ENCODE peak calls at places on chromosomes 5 and 9, in six cellular contexts. T is heart left ventricle; E is A673; D is heart right ventricle; W is naive thymus-derived CD4-positive, alpha-beta T cell; J is left ventricle myocardium inferior. B is an unnamed sample.

GRCh38 chr5:179852993-179853547 is 5.5 kb downstream of the MRNIP start:
- DNase-seq in T (no peak), E (no peak), D (no peak), W (no peak), J (no peak), B (peak)

GRCh38 chr5:157602505-157602904 is 26.9 kb upstream of the ADAM19 start:
- DNase-seq in T (no peak), E (no peak), D (no peak), W (no peak), J (no peak), B (no peak)

GRCh38 chr5:24788829-24789509 is 144.2 kb upstream of the CDH10 start:
- DNase-seq in T (no peak), E (no peak), D (no peak), W (no peak), J (no peak), B (no peak)

GRCh38 chr5:141439411-141440141 is 9.3 kb downstream of the PCDHGA12 start:
- DNase-seq in T (peak), E (no peak), D (no peak), W (no peak), J (no peak), B (no peak)

GRCh38 chr5:66565878-66566277 is 30.3 kb upstream of the MAST4 start:
- DNase-seq in T (no peak), E (peak), D (no peak), W (no peak), J (no peak), B (no peak)

GRCh38 chr9:72585737-72586136 is 64.3 kb downstream of the TMC1 start:
- DNase-seq in T (no peak), E (no peak), D (no peak), W (no peak), J (no peak), B (no peak)

GRCh38 chr5:124576848-124577409 is 169.5 kb downstream of the ZNF608 start:
- DNase-seq in T (no peak), E (no peak), D (no peak), W (no peak), J (no peak), B (no peak)

GRCh38 chr5:180137401-180138213 is 66.0 kb upstream of the RNF130 start:
- DNase-seq in T (no peak), E (no peak), D (no peak), W (no peak), J (no peak), B (peak)

GRCh38 chr5:144183254-144183889 is 12.7 kb downstream of the KCTD16 start:
- DNase-seq in T (no peak), E (peak), D (no peak), W (peak), J (no peak), B (no peak)

GRCh38 chr9:81661339-81661738 is 28.0 kb downstream of the TLE1 start:
- DNase-seq in T (no peak), E (peak), D (no peak), W (no peak), J (no peak), B (peak)

GRCh38 chr5:129413570-129413969 is 46.5 kb upstream of the ADAMTS19 start:
- DNase-seq in T (no peak), E (no peak), D (no peak), W (no peak), J (no peak), B (no peak)

GRCh38 chr5:72109625-72110024 is 2.4 kb downstream of the MAP1B start:
- DNase-seq in T (no peak), E (no peak), D (peak), W (no peak), J (no peak), B (no peak)

GRCh38 chr9:35793461-35793860 is 2.1 kb downstream of the NPR2 start:
- DNase-seq in T (no peak), E (no peak), D (no peak), W (no peak), J (no peak), B (no peak)

GRCh38 chr9:135036861-135037465 is 50.5 kb upstream of the OLFM1 start:
- DNase-seq in T (no peak), E (no peak), D (no peak), W (no peak), J (no peak), B (no peak)

GRCh38 chr5:1797109-1797800 is 2.4 kb downstream of the MRPL36 start:
- DNase-seq in T (no peak), E (no peak), D (no peak), W (no peak), J (no peak), B (no peak)

GRCh38 chr5:137619191-137619870 is 116.6 kb downstream of the KLHL3 start:
- DNase-seq in T (peak), E (peak), D (peak), W (no peak), J (peak), B (no peak)

GRCh38 chr5:42993516-42994284 is 46.4 kb downstream of the ANXA2R start:
- DNase-seq in T (no peak), E (peak), D (peak), W (peak), J (no peak), B (peak)

GRCh38 chr5:90954951-90955635 is 396.5 kb downstream of the ADGRV1 start:
- DNase-seq in T (no peak), E (no peak), D (no peak), W (no peak), J (no peak), B (no peak)

GRCh38 chr5:158899792-158900191 is 199.9 kb downstream of the EBF1 start:
- DNase-seq in T (peak), E (no peak), D (peak), W (no peak), J (peak), B (no peak)

GRCh38 chr5:115349001-115349817 is 52.8 kb upstream of the CCDC112 start:
- DNase-seq in T (peak), E (peak), D (no peak), W (no peak), J (no peak), B (peak)

GRCh38 chr9:137423810-137424291 is 658 bp downstream of the NOXA1 start:
- DNase-seq in T (no peak), E (no peak), D (no peak), W (no peak), J (peak), B (peak)

GRCh38 chr5:43540746-43541145 is 16.1 kb downstream of the PAIP1 start:
- DNase-seq in T (no peak), E (no peak), D (no peak), W (no peak), J (no peak), B (no peak)

GRCh38 chr5:128674837-128675446 is 136.9 kb upstream of the FBN2 start:
- DNase-seq in T (no peak), E (peak), D (no peak), W (no peak), J (no peak), B (peak)

GRCh38 chr9:87119328-87119881 is 172.1 kb upstream of the GAS1 start:
- DNase-seq in T (peak), E (peak), D (peak), W (no peak), J (peak), B (peak)

GRCh38 chr9:96615421-96615820 is 4.2 kb downstream of the CDC14B start:
- DNase-seq in T (no peak), E (no peak), D (no peak), W (no peak), J (no peak), B (no peak)

GRCh38 chr5:14143843-14144585 is 872 bp downstream of the TRIO start:
- DNase-seq in T (peak), E (peak), D (no peak), W (peak), J (peak), B (peak)

GRCh38 chr5:146965781-146966659 is 87.5 kb upstream of the PPP2R2B start:
- DNase-seq in T (peak), E (peak), D (peak), W (peak), J (no peak), B (peak)

GRCh38 chr9:130663258-130664171 is 879 bp upstream of the PRDM12 start:
- DNase-seq in T (no peak), E (no peak), D (no peak), W (no peak), J (no peak), B (no peak)

GRCh38 chr5:68465133-68465532 is 249.6 kb downstream of the PIK3R1 start:
- DNase-seq in T (no peak), E (no peak), D (no peak), W (no peak), J (no peak), B (no peak)

GRCh38 chr5:53151713-53152458 is 42.3 kb upstream of the MOCS2 start:
- DNase-seq in T (no peak), E (peak), D (no peak), W (no peak), J (no peak), B (peak)

GRCh38 chr5:152560508-152561137 is 155.5 kb upstream of the NMUR2 start:
- DNase-seq in T (peak), E (peak), D (peak), W (no peak), J (peak), B (peak)

GRCh38 chr5:90658620-90659019 is 100.0 kb downstream of the ADGRV1 start:
- DNase-seq in T (no peak), E (no peak), D (no peak), W (no peak), J (no peak), B (no peak)

GRCh38 chr5:26903469-26903868 is 134.9 kb downstream of the CDH9 start:
- DNase-seq in T (no peak), E (no peak), D (no peak), W (no peak), J (no peak), B (no peak)

GRCh38 chr5:172156541-172156994 is 31.5 kb downstream of the STK10 start:
- DNase-seq in T (peak), E (no peak), D (peak), W (no peak), J (peak), B (no peak)

GRCh38 chr5:163408311-163408923 is 29.0 kb upstream of the CCNG1 start:
- DNase-seq in T (peak), E (peak), D (peak), W (peak), J (peak), B (peak)

GRCh38 chr5:169701910-169702451 is 64.9 kb downstream of the DOCK2 start:
- DNase-seq in T (no peak), E (peak), D (no peak), W (no peak), J (no peak), B (no peak)

GRCh38 chr5:83149671-83150070 is 72.3 kb downstream of the XRCC4 start:
- DNase-seq in T (no peak), E (no peak), D (no peak), W (no peak), J (no peak), B (no peak)

GRCh38 chr9:99497641-99498040 is 275.6 kb downstream of the SEC61B start:
- DNase-seq in T (no peak), E (no peak), D (no peak), W (no peak), J (no peak), B (no peak)

GRCh38 chr5:37717276-37717612 is 122.6 kb downstream of the GDNF start:
- DNase-seq in T (no peak), E (no peak), D (no peak), W (no peak), J (no peak), B (no peak)

DNA sequence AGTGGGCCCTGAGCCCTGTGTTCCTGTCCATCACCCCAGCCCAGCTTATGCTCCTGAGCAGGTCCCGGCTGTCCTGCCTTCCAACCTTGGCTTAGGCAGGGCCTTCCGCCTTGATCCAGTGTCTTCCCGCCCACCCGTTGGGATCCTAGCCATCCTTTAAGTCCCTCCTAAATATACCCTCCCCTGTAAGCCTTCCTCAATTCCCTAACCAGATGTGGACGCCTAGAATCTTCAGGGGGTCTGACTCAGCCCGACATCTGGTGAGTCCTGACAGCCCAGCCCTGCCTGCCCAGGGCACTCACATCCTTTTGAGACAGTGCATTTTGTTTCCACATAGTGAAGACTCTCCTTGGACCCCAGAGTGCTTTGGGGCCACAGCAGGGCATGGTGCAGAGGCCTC is 23.7 kb downstream of the SLC6A7 start:
- DNase-seq in T (peak), E (peak), D (no peak), W (no peak), J (no peak), B (no peak)
- H3K27ac ChIP-seq in T (no peak), E (no peak), D (peak), W (no peak), J (peak), B (no peak)

DNA sequence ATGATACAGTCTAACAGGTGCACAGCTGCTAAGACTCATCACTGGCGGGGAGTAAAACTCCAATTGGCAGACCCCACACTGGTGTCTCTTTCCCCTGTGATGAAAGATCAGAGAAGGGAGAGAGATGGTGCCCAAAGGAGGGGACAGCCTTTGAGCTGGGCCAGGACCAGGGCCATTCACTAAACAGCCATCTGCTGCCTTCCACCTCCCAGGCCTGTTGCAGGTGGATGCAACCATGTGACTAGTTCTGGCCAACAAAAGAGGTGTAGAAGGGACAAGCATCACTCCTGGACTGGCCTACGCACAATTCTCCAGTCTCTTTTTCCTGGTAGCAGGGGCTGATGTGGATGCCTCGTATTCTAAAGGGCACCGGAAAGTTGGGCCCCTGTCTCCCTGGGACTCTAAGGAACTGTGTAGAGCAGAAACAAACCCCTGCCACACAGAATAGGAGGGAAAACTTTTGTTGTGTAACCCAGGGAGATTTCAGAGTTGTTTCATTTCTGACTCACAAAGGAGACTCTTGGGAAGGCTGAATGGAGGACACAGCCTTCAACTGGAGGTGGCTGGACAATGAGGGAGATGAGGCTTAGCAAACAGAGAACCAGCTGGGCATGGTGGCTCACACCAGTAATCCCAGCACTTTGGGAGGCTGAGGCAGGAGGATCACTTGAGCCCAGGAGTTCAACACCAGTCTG is 26.9 kb downstream of the TNIP1 start:
- DNase-seq in T (no peak), E (no peak), D (no peak), W (no peak), J (no peak), B (no peak)
- H3K27ac ChIP-seq in T (no peak), E (no peak), D (no peak), W (no peak), J (no peak), B (peak)

GRCh38 chr9:109289186-109289585 is 31.7 kb downstream of the EPB41L4B start:
- DNase-seq in T (no peak), E (no peak), D (no peak), W (no peak), J (no peak), B (peak)
- H3K27ac ChIP-seq in T (no peak), E (no peak), D (no peak), W (no peak), J (no peak), B (peak)

DNA sequence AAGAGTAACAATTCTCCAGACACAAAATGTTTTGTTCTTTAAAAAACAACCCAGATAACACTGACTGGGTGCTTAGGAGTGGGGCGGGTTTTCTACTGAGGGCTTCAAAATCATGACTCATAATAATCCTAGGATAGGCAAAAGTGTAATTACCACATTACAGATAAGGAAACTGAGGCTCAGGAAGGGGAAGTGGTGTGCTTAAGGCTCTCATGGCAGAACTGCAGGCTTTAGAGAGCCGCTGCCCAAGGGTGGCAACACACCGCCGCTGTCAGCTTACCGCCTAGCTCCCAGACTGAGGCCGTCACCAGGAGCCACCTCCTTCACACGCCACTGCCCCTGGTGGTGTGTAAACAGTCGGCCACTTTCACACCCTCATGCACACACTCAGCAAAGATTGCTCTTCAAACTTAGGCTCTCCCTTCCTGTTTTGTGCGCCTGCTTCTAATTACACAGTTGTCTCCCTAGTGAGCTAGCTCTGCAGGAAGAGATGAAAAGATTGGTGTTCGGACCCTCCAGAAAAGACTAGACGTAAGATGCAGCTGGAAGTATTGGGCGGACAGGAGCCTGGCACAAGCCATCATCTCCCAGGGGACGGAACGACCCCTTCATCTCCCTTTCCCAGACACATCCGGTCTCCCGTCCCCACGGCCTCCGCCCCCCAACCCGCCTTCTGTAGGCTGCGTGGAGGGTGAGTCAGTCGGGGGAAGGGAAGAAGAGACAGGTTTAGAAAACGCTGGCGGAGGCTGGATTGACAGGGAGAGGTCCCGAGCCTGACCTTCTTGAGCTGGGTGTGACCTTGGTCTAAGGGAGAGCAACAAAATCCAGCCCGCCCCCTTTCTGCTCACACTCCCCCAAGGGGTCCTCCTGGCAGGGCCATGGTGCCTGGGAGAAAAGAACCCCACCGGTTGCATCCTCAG is 162.7 kb downstream of the SYK start:
- DNase-seq in T (no peak), E (no peak), D (no peak), W (no peak), J (no peak), B (peak)
- H3K27ac ChIP-seq in T (peak), E (no peak), D (no peak), W (no peak), J (no peak), B (peak)

DNA sequence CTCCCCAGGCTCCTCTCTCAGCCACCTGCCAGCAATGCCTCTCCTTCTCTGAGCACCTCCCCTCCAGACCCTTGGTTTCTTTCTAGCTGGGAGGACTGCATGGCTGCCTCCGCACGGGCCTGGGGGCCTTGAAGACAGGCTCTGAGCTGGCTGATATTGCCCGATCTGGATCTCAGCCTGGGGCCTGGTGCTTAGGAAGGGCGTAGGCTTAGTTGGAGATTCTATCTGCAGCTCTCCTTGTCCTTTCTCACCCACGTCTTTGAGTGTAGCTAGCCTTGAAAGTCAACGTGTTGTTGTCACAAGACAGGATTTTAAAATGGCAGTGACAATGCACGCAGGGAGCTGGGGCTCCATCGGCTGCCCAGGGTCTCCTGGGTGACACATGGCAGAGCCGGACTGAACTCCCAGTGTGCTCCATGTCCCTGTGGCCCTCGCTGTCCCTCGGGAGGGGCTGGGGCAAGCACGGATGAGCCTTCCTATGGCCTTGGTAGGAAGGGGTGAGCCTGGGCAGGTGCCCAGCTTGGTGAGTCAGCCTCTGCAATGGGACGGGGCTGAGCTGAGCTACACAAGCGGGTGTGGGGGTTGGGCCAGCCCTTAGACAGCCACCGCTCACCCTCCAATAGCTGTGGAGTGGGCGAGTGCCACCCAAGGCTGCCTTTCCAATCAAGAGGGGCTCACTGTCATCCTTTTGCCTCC is 9.4 kb downstream of the ADAMTSL2 start:
- DNase-seq in T (no peak), E (no peak), D (no peak), W (no peak), J (no peak), B (no peak)
- H3K27ac ChIP-seq in T (no peak), E (no peak), D (no peak), W (no peak), J (no peak), B (no peak)

DNA sequence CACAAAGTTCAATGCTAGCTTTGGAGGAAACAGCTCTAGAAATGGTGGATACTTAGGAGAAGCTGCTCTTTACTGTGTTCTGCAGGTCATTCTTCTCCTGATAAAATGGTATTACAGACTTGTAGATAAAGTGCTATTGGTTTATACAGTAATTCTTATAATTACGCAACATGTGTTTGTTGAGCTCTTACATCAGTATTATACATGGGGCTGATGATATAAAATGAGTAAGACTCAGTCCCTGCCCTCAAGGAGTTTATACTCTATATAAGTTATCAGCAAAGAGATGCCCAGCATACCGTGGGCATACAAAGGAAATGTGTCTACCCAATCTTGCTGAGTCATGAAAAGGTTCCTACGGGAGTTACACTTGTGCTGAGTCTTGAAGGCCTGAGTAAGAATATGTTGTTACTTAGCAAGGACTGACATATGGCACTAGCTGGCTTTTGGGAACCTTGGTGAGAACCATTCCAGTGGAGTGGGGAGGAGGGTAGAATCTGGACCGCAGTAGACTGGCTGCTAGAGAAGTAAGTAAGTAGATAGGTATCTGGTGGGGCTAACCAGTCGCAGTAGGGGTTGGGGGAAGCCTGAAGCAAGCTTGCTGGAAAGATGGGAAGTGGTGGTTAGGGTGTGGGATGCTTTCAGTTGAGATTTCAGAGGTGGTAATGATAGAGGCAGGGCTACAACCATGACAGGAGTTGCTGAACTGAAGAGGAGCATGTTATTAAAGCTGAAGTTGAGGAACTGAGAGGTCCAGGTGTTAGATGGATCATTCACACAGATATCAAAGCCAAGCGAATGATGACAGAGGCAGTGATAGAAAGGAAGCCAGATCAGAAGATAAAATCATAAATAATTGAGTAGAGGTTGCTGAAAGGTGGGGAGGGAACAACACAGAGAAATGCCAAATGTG is 11.1 kb upstream of the TTC23L start:
- DNase-seq in T (no peak), E (no peak), D (no peak), W (no peak), J (no peak), B (no peak)
- H3K27ac ChIP-seq in T (no peak), E (no peak), D (no peak), W (no peak), J (no peak), B (no peak)

B was measured in transverse colon.